ENCODE peak calls at places on chromosomes 12 and 14, in nine cellular contexts. U, W, L, M, E, C, K, D and R are unnamed samples.

GRCh38 chr12:131592972-131593371 is 117.9 kb upstream of the SFSWAP start:
- DNase-seq in U (no peak), W (peak; percentile 59), L (no peak), M (no peak), E (no peak), C (no peak), K (no peak), D (no peak), R (no peak)

GRCh38 chr14:38941485-38941884 is 161.6 kb downstream of the SEC23A start:
- DNase-seq in U (no peak), W (no peak), L (no peak), M (no peak), E (peak; percentile 27), C (no peak), K (no peak), D (no peak), R (no peak)

GRCh38 chr14:74014299-74014698 is 4.8 kb downstream of the ENTPD5 start:
- DNase-seq in U (no peak), W (no peak), L (no peak), M (no peak), E (no peak), C (no peak), K (no peak), D (no peak), R (no peak)

GRCh38 chr12:132622437-132623071 is 4.0 kb downstream of the P2RX2 start:
- DNase-seq in U (no peak), W (no peak), L (no peak), M (no peak), E (no peak), C (no peak), K (peak; percentile 63), D (no peak), R (no peak)

GRCh38 chr14:30214014-30214413 is 286.4 kb upstream of the PRKD1 start:
- DNase-seq in U (no peak), W (no peak), L (no peak), M (no peak), E (no peak), C (no peak), K (no peak), D (no peak), R (no peak)

GRCh38 chr12:57605308-57606015 is 838 bp downstream of the DTX3 start:
- DNase-seq in U (no peak), W (no peak), L (peak; percentile 44), M (no peak), E (peak; percentile 34), C (no peak), K (no peak), D (no peak), R (no peak)

GRCh38 chr12:49808686-49809368 is 19.4 kb downstream of the NCKAP5L start:
- DNase-seq in U (no peak), W (no peak), L (no peak), M (no peak), E (peak; percentile 53), C (no peak), K (peak; percentile 64), D (no peak), R (no peak)

GRCh38 chr14:75476274-75476995 is 45.8 kb upstream of the BATF start:
- DNase-seq in U (peak; percentile 17), W (no peak), L (peak; percentile 58), M (no peak), E (peak; percentile 73), C (no peak), K (peak; percentile 48), D (no peak), R (no peak)

GRCh38 chr12:83121886-83122622 is 435.3 kb downstream of the TMTC2 start:
- DNase-seq in U (no peak), W (no peak), L (no peak), M (no peak), E (no peak), C (no peak), K (no peak), D (no peak), R (no peak)

GRCh38 chr12:113808095-113808951 is 157.8 kb downstream of the RBM19 start:
- DNase-seq in U (no peak), W (no peak), L (no peak), M (no peak), E (no peak), C (no peak), K (no peak), D (peak; percentile 35), R (no peak)

GRCh38 chr14:37150414-37150813 is 22.0 kb downstream of the SLC25A21 start:
- DNase-seq in U (no peak), W (no peak), L (no peak), M (no peak), E (peak; percentile 70), C (no peak), K (no peak), D (no peak), R (no peak)

GRCh38 chr12:119870462-119870861 is 6.7 kb downstream of the CIT start:
- DNase-seq in U (no peak), W (no peak), L (no peak), M (no peak), E (no peak), C (no peak), K (no peak), D (no peak), R (no peak)

GRCh38 chr12:83827860-83828259 is 1084.7 kb downstream of the SLC6A15 start:
- DNase-seq in U (no peak), W (no peak), L (no peak), M (no peak), E (peak; percentile 76), C (no peak), K (no peak), D (no peak), R (no peak)

GRCh38 chr12:66848967-66849366 is 170.1 kb upstream of the GRIP1 start:
- DNase-seq in U (no peak), W (no peak), L (no peak), M (no peak), E (peak; percentile 9), C (no peak), K (no peak), D (no peak), R (no peak)

GRCh38 chr14:90397401-90398314 is 829 bp downstream of the CALM1 start:
- DNase-seq in U (peak; percentile 51), W (no peak), L (peak; percentile 66), M (no peak), E (peak; percentile 56), C (peak; percentile 63), K (peak; percentile 85), D (peak; percentile 94), R (no peak)

GRCh38 chr12:93292731-93293566 is 84.8 kb upstream of the NUDT4 start:
- DNase-seq in U (no peak), W (no peak), L (no peak), M (no peak), E (no peak), C (no peak), K (no peak), D (no peak), R (no peak)

GRCh38 chr14:106874365-106874764 is 1348.0 kb downstream of the TMEM121 start:
- DNase-seq in U (no peak), W (no peak), L (no peak), M (no peak), E (no peak), C (no peak), K (no peak), D (no peak), R (no peak)

GRCh38 chr12:104216461-104217058 is 981 bp downstream of the TXNRD1 start:
- DNase-seq in U (no peak), W (no peak), L (no peak), M (no peak), E (no peak), C (no peak), K (no peak), D (no peak), R (no peak)

GRCh38 chr12:124681779-124682391 is 114.5 kb upstream of the NCOR2 start:
- DNase-seq in U (no peak), W (no peak), L (no peak), M (no peak), E (no peak), C (no peak), K (no peak), D (no peak), R (peak; percentile 75)
- H3K4me3 ChIP-seq in U (no peak overlapping the region), W (no peak overlapping the region), L (no peak overlapping the region), M (no peak overlapping the region), E (no peak overlapping the region), C (no peak overlapping the region), K (no peak overlapping the region), D (no peak overlapping the region), R (no peak overlapping the region)

DNA sequence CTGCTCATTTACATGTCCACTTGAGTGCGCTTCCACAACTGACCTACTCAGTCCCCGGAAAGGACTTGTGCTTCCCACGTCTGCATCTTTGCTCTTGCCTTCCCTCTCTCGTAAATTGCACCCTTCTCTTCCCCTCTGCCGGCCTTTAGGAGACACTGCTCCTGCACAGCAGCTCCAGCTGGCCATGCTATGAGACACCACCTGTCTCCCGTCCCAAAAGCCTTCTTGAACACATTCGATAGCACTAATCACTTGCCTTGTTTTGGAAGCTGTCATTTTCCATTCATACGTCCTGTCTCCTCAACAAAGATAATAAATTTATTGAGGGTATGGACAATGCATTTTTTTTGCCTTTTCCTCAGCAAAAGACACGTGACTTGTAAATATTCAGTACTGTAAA is 15.7 kb upstream of the KCNA1 start:
- DNase-seq in U (no peak), W (no peak), L (no peak), M (no peak), E (no peak), C (no peak), K (no peak), D (no peak), R (no peak)
- TF ChIP-seq CTCF in U (no peak), W (no peak), L (no peak), M (no peak), E (no peak), C (no peak), K (no peak), D (no peak), R (no peak)

GRCh38 chr12:48142818-48143674 is 14.3 kb downstream of the ASB8 start:
- DNase-seq in U (no peak), W (no peak), L (no peak), M (no peak), E (peak; percentile 74), C (no peak), K (no peak), D (no peak), R (no peak)

GRCh38 chr12:48145981-48146380 is 11.3 kb downstream of the ASB8 start:
- DNase-seq in U (no peak), W (no peak), L (no peak), M (no peak), E (no peak), C (no peak), K (no peak), D (no peak), R (no peak)

DNA sequence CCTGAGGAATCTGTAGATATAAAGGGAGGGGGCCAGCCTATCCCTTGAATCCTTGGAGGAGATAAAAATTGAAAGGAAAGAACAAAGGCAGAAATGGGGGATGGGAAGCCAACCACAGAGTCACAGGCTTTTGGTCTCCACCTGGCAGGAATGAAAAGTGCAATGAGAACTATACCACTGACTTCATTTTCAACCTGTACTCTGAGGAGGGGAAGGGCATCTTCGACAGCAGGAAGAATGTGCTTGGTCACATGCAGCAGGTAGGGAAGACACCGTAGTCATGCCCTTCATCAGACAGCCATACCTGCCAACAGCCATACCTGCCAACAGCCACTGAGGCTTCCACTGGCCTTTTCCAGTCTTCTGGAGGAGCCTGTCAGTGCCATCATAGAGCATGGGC is 13.4 kb downstream of the ASB8 start:
- DNase-seq in U (no peak), W (no peak), L (no peak), M (no peak), E (peak; percentile 60), C (no peak), K (no peak), D (no peak), R (no peak)
- TF ChIP-seq POLR2AphosphoS5 in U (no peak), W (no peak), L (no peak), M (no peak), E (no peak), C (no peak), K (no peak), D (no peak), R (no peak)

GRCh38 chr14:61662437-61663311 is 32.6 kb upstream of the HIF1A start:
- DNase-seq in U (peak; percentile 35), W (peak; percentile 100), L (peak; percentile 41), M (peak; percentile 34), E (peak; percentile 36), C (peak; percentile 93), K (no peak), D (no peak), R (no peak)
- H3K4me3 ChIP-seq in U (no peak overlapping the region), W (peak overlapping the region; percentile 50), L (no peak overlapping the region), M (no peak overlapping the region), E (no peak overlapping the region), C (no peak overlapping the region), K (no peak overlapping the region), D (no peak overlapping the region), R (no peak overlapping the region)